ENCODE peak calls at places on chromosomes 6 and 20, in five cellular contexts. U is body of pancreas, W is AG09319, K is fibroblast of pulmonary artery, E is right lobe of liver. B is an unnamed sample.

GRCh38 chr6:162631546-162631945 is 96.0 kb downstream of the PRKN start:
- DNase-seq in U (no peak), W (no peak), K (no peak), E (no peak), B (no peak)

GRCh38 chr6:80465513-80465912 is 359.0 kb downstream of the BCKDHB start:
- DNase-seq in U (no peak), W (no peak), K (no peak), E (no peak), B (no peak)

GRCh38 chr6:33869826-33870423 is 66.1 kb upstream of the MLN start:
- DNase-seq in U (no peak), W (no peak), K (no peak), E (no peak), B (no peak)

GRCh38 chr6:150152891-150153876 is 10.3 kb downstream of the PPP1R14C start:
- DNase-seq in U (no peak), W (no peak), K (no peak), E (no peak), B (no peak)

GRCh38 chr20:63945921-63946920 is 10.0 kb downstream of the UCKL1 start:
- DNase-seq in U (no peak), W (no peak), K (no peak), E (peak; percentile 52), B (no peak)

GRCh38 chr6:20978176-20978614 is 443.9 kb downstream of the CDKAL1 start:
- DNase-seq in U (no peak), W (peak; percentile 90), K (peak; percentile 7), E (no peak), B (no peak)

GRCh38 chr6:130600880-130601341 is 226.3 kb upstream of the SMLR1 start:
- DNase-seq in U (no peak), W (no peak), K (peak; percentile 49), E (no peak), B (peak; percentile 53)

GRCh38 chr6:157148391-157149323 is 174.7 kb downstream of the TMEM242 start:
- DNase-seq in U (peak; percentile 50), W (peak; percentile 40), K (peak; percentile 97), E (no peak), B (peak; percentile 91)

GRCh38 chr6:142884214-142885035 is 60.6 kb downstream of the HIVEP2 start:
- DNase-seq in U (no peak), W (no peak), K (peak; percentile 17), E (no peak), B (no peak)

GRCh38 chr6:33686225-33686742 is 25.2 kb downstream of the UQCC2 start:
- DNase-seq in U (no peak), W (no peak), K (no peak), E (no peak), B (no peak)

GRCh38 chr6:127146935-127147334 is 28.5 kb downstream of the RSPO3 start:
- DNase-seq in U (no peak), W (peak; percentile 56), K (peak; percentile 76), E (no peak), B (peak; percentile 89)

GRCh38 chr6:16089232-16089843 is 39.5 kb upstream of the MYLIP start:
- DNase-seq in U (no peak), W (no peak), K (peak; percentile 22), E (no peak), B (no peak)

GRCh38 chr6:7129784-7130569 is 22.2 kb downstream of the RREB1 start:
- DNase-seq in U (peak; percentile 85), W (no peak), K (no peak), E (peak; percentile 88), B (no peak)

GRCh38 chr6:169092375-169092774 is 161.3 kb downstream of the THBS2 start:
- DNase-seq in U (no peak), W (no peak), K (peak; percentile 71), E (no peak), B (no peak)

GRCh38 chr20:39107741-39108140 is 145.6 kb downstream of the DHX35 start:
- DNase-seq in U (no peak), W (no peak), K (peak; percentile 15), E (no peak), B (no peak)

GRCh38 chr20:41030536-41031242 is 2.1 kb downstream of the TOP1 start:
- DNase-seq in U (no peak), W (peak; percentile 37), K (peak; percentile 65), E (no peak), B (no peak)

GRCh38 chr20:577167-577791 is 32.8 kb downstream of the TCF15 start:
- DNase-seq in U (no peak), W (no peak), K (peak; percentile 18), E (no peak), B (no peak)

GRCh38 chr6:112153926-112154621 is 66.7 kb downstream of the FAM229B start:
- DNase-seq in U (no peak), W (no peak), K (peak; percentile 92), E (no peak), B (no peak)

DNA sequence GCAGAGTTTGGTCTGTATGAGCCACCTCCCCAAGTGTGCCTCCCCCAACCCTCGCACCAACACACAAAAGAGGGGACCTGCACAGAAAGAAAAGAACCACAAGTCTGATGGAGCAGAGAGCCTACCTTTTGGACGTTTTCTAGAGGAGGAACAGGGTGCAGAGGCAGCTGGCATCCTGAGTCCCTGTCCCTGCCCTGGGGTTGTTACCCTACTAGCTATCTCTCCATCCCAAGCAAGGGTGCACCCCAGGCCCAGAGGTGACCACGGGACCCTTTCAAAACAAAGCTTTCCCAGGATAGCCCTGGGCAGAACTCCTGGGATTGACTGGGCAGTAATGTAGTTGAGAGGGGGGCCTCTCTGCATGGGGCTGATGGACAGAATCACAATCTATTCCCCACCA is 9.7 kb upstream of the MATN4 start:
- DNase-seq in U (no peak), W (no peak), K (no peak), E (no peak), B (no peak)
- TF ChIP-seq CTCF in U (no peak), W (no peak), K (no peak), E (no peak), B (no peak)

GRCh38 chr6:41935685-41936072 is 5.9 kb downstream of the CCND3 start:
- DNase-seq in U (no peak), W (no peak), K (no peak), E (no peak), B (no peak)

GRCh38 chr6:41935190-41935569 is 6.4 kb downstream of the CCND3 start:
- DNase-seq in U (no peak), W (no peak), K (no peak), E (no peak), B (no peak)

GRCh38 chr6:41937472-41937871 is 4.1 kb downstream of the CCND3 start:
- DNase-seq in U (no peak), W (no peak), K (no peak), E (no peak), B (no peak)

GRCh38 chr6:41934278-41935189 is 7.1 kb downstream of the CCND3 start:
- DNase-seq in U (no peak), W (no peak), K (no peak), E (no peak), B (no peak)

GRCh38 chr6:41936073-41936837 is 5.4 kb downstream of the CCND3 start:
- DNase-seq in U (peak; percentile 75), W (peak; percentile 84), K (peak; percentile 94), E (peak; percentile 85), B (peak; percentile 69)
- TF ChIP-seq CTCF in U (peak; percentile 78), W (peak; percentile 94), K (peak; percentile 98), E (peak; percentile 85), B (peak; percentile 97)

GRCh38 chr6:79203753-79204253 is 30.7 kb downstream of the HMGN3 start:
- DNase-seq in U (no peak), W (no peak), K (no peak), E (no peak), B (no peak)

GRCh38 chr6:79201935-79202334 is 32.5 kb downstream of the HMGN3 start:
- DNase-seq in U (no peak), W (no peak), K (no peak), E (no peak), B (no peak)

GRCh38 chr6:79196908-79197307 is 37.6 kb downstream of the HMGN3 start:
- DNase-seq in U (no peak), W (no peak), K (no peak), E (no peak), B (no peak)

DNA sequence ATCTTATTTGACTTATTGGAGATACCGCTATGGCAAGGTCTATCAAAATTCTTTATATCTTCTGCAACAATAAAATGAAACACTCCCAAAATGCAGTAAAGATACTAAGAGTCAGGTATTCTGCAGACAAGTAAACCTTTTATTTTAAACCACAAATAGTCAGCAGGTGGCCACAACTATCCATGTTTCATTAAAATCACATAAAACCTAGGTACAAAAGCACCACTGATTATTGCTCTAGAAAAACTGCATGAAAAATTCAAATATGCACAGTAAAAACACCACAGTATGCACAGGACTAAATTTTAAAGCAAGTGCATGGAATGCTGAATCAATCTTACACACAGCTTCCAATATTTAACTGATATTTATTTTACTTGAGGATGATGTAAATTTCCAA is 33.4 kb downstream of the HMGN3 start:
- DNase-seq in U (no peak), W (no peak), K (no peak), E (no peak), B (no peak)
- TF ChIP-seq CTCF in U (peak; percentile 15), W (no peak), K (no peak), E (no peak), B (no peak)

GRCh38 chr6:2101213-2101612 is 144.2 kb downstream of the GMDS start:
- DNase-seq in U (no peak), W (no peak), K (no peak), E (no peak), B (no peak)

GRCh38 chr6:2102966-2103365 is 142.4 kb downstream of the GMDS start:
- DNase-seq in U (no peak), W (no peak), K (no peak), E (no peak), B (no peak)

GRCh38 chr6:2102316-2102883 is 143.0 kb downstream of the GMDS start:
- DNase-seq in U (no peak), W (no peak), K (peak; percentile 70), E (no peak), B (no peak)

GRCh38 chr6:2103644-2104523 is 141.5 kb downstream of the GMDS start:
- DNase-seq in U (no peak), W (no peak), K (peak; percentile 75), E (peak; percentile 59), B (peak; percentile 36)

GRCh38 chr6:2104524-2104880 is 140.9 kb downstream of the GMDS start:
- DNase-seq in U (no peak), W (no peak), K (no peak), E (no peak), B (no peak)
- TF ChIP-seq CTCF in U (no peak), W (no peak), K (no peak), E (no peak), B (no peak)

GRCh38 chr6:39263299-39264037 is 34.2 kb upstream of the KCNK5 start:
- DNase-seq in U (no peak), W (no peak), K (no peak), E (peak; percentile 58), B (no peak)

GRCh38 chr6:39269971-39270370 is 40.7 kb upstream of the KCNK5 start:
- DNase-seq in U (no peak), W (no peak), K (no peak), E (no peak), B (no peak)

GRCh38 chr6:39266782-39267355 is 37.6 kb upstream of the KCNK5 start:
- DNase-seq in U (no peak), W (no peak), K (no peak), E (no peak), B (no peak)

GRCh38 chr6:39268721-39269120 is 39.4 kb upstream of the KCNK5 start:
- DNase-seq in U (no peak), W (no peak), K (no peak), E (no peak), B (no peak)

DNA sequence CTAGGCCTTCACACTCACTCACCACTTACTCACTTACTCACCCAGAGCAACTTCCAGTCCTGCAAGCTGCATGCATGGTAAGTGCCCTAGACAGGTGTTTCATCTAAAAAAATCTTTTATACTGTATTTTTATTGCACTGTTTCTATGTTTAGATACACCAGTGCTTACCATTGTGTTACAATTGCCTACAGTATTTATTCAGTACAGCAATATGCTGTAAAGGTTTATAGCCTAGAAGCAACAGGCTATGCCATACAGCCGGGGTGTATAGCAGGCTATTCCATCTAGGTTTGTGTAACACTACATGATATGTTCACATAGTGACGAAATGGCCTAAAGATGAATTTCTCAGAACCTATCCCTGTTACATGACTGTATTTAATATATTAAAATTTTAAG is 37.1 kb upstream of the KCNK5 start:
- DNase-seq in U (no peak), W (no peak), K (no peak), E (no peak), B (no peak)
- TF ChIP-seq CTCF in U (no peak), W (no peak), K (no peak), E (no peak), B (no peak)